ENCODE peak calls at places on chromosome 4, in five cellular contexts. D is colonic mucosa, R is cardiac muscle cell, F is dorsolateral prefrontal cortex, N is fibroblast of mammary gland. H is an unnamed sample.

GRCh38 chr4:184792950-184793555 is 32.7 kb downstream of the ACSL1 start:
- DNase-seq in D (no peak), R (no peak), F (no peak), N (peak), H (no peak)

GRCh38 chr4:161581262-161581661 is 582.5 kb downstream of the FSTL5 start:
- DNase-seq in D (no peak), R (no peak), F (no peak), N (no peak), H (no peak)

GRCh38 chr4:141609243-141609642 is 27.1 kb upstream of the IL15 start:
- DNase-seq in D (no peak), R (no peak), F (no peak), N (no peak), H (no peak)

GRCh38 chr4:101919373-101919977 is 128.9 kb downstream of the BANK1 start:
- DNase-seq in D (no peak), R (no peak), F (no peak), N (no peak), H (no peak)

GRCh38 chr4:80006935-80007744 is 65.9 kb downstream of the ANTXR2 start:
- DNase-seq in D (no peak), R (no peak), F (no peak), N (no peak), H (no peak)

GRCh38 chr4:2823671-2824328 is 19.8 kb upstream of the ADD1 start:
- DNase-seq in D (no peak), R (no peak), F (no peak), N (no peak), H (no peak)

GRCh38 chr4:52701207-52701606 is 42.1 kb upstream of the USP46 start:
- DNase-seq in D (no peak), R (no peak), F (no peak), N (no peak), H (no peak)

GRCh38 chr4:66606215-66606614 is 935.9 kb upstream of the EPHA5 start:
- DNase-seq in D (no peak), R (no peak), F (no peak), N (no peak), H (no peak)

GRCh38 chr4:156976147-156976546 is 4.5 kb upstream of the PDGFC start:
- DNase-seq in D (no peak), R (no peak), F (no peak), N (peak), H (no peak)

GRCh38 chr4:174681723-174682300 is 147.2 kb downstream of the GLRA3 start:
- DNase-seq in D (no peak), R (no peak), F (no peak), N (peak), H (no peak)

GRCh38 chr4:147707892-147708672 is 23.8 kb upstream of the ARHGAP10 start:
- DNase-seq in D (peak), R (peak), F (peak), N (peak), H (no peak)

GRCh38 chr4:184680698-184681097 is 31.2 kb downstream of the PRIMPOL start:
- DNase-seq in D (peak), R (no peak), F (no peak), N (no peak), H (no peak)

GRCh38 chr4:17957689-17958088 is 63.9 kb downstream of the LCORL start:
- DNase-seq in D (no peak), R (no peak), F (no peak), N (peak), H (no peak)

GRCh38 chr4:3352918-3353594 is 60.2 kb downstream of the RGS12 start:
- DNase-seq in D (no peak), R (no peak), F (no peak), N (no peak), H (no peak)

GRCh38 chr4:116180056-116180690 is 905.2 kb downstream of the TRAM1L1 start:
- DNase-seq in D (no peak), R (no peak), F (no peak), N (peak), H (no peak)

GRCh38 chr4:7541414-7541810 is 106.7 kb upstream of the PSAPL1 start:
- DNase-seq in D (no peak), R (no peak), F (no peak), N (no peak), H (no peak)

GRCh38 chr4:32140636-32141035 is 1420.5 kb downstream of the PCDH7 start:
- DNase-seq in D (no peak), R (no peak), F (no peak), N (peak), H (no peak)

GRCh38 chr4:81632581-81633247 is 161.0 kb upstream of the RASGEF1B start:
- DNase-seq in D (no peak), R (no peak), F (no peak), N (peak), H (no peak)

GRCh38 chr4:95068818-95069478 is 311.2 kb downstream of the BMPR1B start:
- DNase-seq in D (no peak), R (no peak), F (no peak), N (no peak), H (no peak)

GRCh38 chr4:186845137-186845842 is 121.6 kb upstream of the FAT1 start:
- DNase-seq in D (peak), R (no peak), F (no peak), N (peak), H (no peak)

GRCh38 chr4:41505161-41505653 is 32.8 kb upstream of the LIMCH1 start:
- DNase-seq in D (no peak), R (no peak), F (no peak), N (no peak), H (no peak)

GRCh38 chr4:79177388-79177787 is 148.5 kb downstream of the NAA11 start:
- DNase-seq in D (no peak), R (no peak), F (no peak), N (no peak), H (no peak)

GRCh38 chr4:73679836-73680235 is 59.6 kb upstream of the RASSF6 start:
- DNase-seq in D (no peak), R (no peak), F (no peak), N (peak), H (no peak)

GRCh38 chr4:87235020-87235671 is 14.7 kb upstream of the KLHL8 start:
- DNase-seq in D (no peak), R (no peak), F (no peak), N (peak), H (no peak)

GRCh38 chr4:159540038-159540437 is 437.2 kb downstream of the RAPGEF2 start:
- DNase-seq in D (no peak), R (peak), F (no peak), N (no peak), H (no peak)

GRCh38 chr4:16029886-16030285 is 53.9 kb downstream of the PROM1 start:
- DNase-seq in D (no peak), R (no peak), F (no peak), N (no peak), H (no peak)

GRCh38 chr4:4289055-4289454 is 899 bp downstream of the LYAR start:
- DNase-seq in D (no peak), R (no peak), F (no peak), N (no peak), H (no peak)

GRCh38 chr4:152255437-152255836 is 280.5 kb downstream of the FBXW7 start:
- DNase-seq in D (no peak), R (peak), F (no peak), N (peak), H (no peak)

GRCh38 chr4:155973639-155974475 is 20.2 kb upstream of the CTSO start:
- DNase-seq in D (no peak), R (no peak), F (no peak), N (peak), H (no peak)

GRCh38 chr4:20474119-20474518 is 222.4 kb downstream of the SLIT2 start:
- DNase-seq in D (no peak), R (peak), F (no peak), N (peak), H (no peak)

GRCh38 chr4:101346312-101346561 is 1.1 kb downstream of the PPP3CA start:
- DNase-seq in D (peak), R (no peak), F (no peak), N (no peak), H (no peak)

GRCh38 chr4:65508169-65508568 is 162.1 kb downstream of the EPHA5 start:
- DNase-seq in D (no peak), R (no peak), F (no peak), N (peak), H (no peak)

GRCh38 chr4:83855044-83855443 is 319.1 kb downstream of the GPAT3 start:
- DNase-seq in D (no peak), R (no peak), F (no peak), N (peak), H (no peak)

GRCh38 chr4:25863906-25864418 is 1.2 kb upstream of the SEL1L3 start:
- DNase-seq in D (peak), R (peak), F (no peak), N (no peak), H (no peak)

GRCh38 chr4:39331191-39331590 is 35.0 kb downstream of the RFC1 start:
- DNase-seq in D (no peak), R (no peak), F (no peak), N (no peak), H (no peak)

GRCh38 chr4:185467991-185468390 is 3.5 kb downstream of the CCDC110 start:
- DNase-seq in D (no peak), R (no peak), F (no peak), N (no peak), H (no peak)

GRCh38 chr4:34850426-34850825 is 1393.9 kb downstream of the ARAP2 start:
- DNase-seq in D (no peak), R (no peak), F (no peak), N (no peak), H (no peak)

GRCh38 chr4:53854991-53855885 is 209.2 kb downstream of the CHIC2 start:
- DNase-seq in D (no peak), R (no peak), F (no peak), N (peak), H (no peak)

GRCh38 chr4:23924556-23924955 is 34.7 kb upstream of the PPARGC1A start:
- DNase-seq in D (no peak), R (no peak), F (no peak), N (no peak), H (no peak)
- TF ChIP-seq CTCF in D (no peak), R (no peak), F (no peak), N (no peak), H (no peak)

GRCh38 chr4:88706574-88706973 is 8.9 kb upstream of the NAP1L5 start:
- DNase-seq in D (no peak), R (peak), F (peak), N (peak), H (no peak)
- TF ChIP-seq CTCF in D (no peak), R (peak), F (peak), N (peak), H (peak)

DNA sequence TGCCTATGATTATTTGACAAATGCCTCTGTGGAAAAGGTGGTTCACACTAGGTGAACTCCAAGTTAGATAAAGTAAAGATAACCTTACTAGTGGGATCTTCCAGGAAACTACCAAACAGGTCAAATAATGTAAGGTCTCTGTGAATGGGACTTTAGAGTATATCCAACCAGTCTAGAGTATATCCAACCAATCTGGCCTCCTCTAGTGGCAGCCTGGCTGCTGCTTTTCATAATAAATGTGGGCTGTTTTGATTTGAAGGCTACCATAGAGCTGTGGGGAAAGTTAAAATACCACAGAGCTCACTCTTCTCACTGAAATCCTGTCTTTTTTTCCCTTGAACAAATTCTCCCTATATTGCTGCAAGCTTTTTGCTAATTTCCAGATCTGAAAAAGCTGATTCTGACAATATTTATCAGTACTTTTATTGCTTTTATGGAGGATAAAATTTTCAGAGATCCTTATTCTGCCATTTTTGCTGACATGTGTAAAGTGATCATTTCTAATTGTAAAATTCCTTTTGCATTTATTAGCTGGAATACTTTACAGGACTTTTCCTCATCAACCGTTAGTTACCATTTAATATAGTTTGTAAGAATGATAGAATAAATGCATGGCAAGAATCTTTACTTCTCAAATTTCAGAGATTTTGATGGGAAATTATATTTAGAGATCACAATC is 111.3 kb downstream of the TET2 start:
- DNase-seq in D (no peak), R (no peak), F (no peak), N (no peak), H (no peak)
- TF ChIP-seq CTCF in D (no peak), R (no peak), F (no peak), N (peak), H (no peak)

GRCh38 chr4:1357356-1358248 is 10.6 kb downstream of the UVSSA start:
- DNase-seq in D (no peak), R (no peak), F (no peak), N (no peak), H (no peak)
- TF ChIP-seq CTCF in D (no peak), R (no peak), F (no peak), N (no peak), H (no peak)

DNA sequence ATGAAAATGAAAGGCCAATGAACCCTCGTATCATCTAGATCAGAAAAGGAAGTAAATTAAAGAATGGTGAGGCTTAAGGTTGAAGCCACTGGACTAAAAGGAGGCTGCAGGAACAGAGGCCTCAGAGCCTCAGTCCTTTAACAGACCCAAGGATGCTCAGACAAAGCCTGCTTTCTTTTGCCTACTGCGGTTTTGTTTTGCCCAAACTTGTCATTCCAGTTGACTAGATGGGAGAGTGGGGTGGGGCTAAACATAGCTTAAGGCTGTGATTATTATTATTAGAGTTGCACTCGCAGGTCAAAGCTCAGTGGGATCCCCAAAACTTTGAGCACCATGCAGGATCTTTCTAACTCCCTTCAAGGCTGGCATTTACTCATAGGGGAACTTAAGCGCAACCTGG is 163.9 kb downstream of the RBM46 start:
- DNase-seq in D (no peak), R (no peak), F (no peak), N (no peak), H (no peak)
- TF ChIP-seq CTCF in D (no peak), R (no peak), F (no peak), N (no peak), H (no peak)